ENCODE peak calls at places on chromosomes 6 and 20, in six cellular contexts. E is lower leg skin, F is right atrium auricular region, R is AG10803, G is HCT116, M is PC-3. T is an unnamed sample.
A peak's percentile ranks its signal among the peaks of the same experiment; 100 is the strongest.

GRCh38 chr6:28981391-28981832 is 23.7 kb downstream of the ZNF311 start:
- DNase-seq in E (peak; percentile 63), F (peak; percentile 73), R (peak; percentile 57), G (peak; percentile 48), M (peak; percentile 88), T (no peak)

GRCh38 chr20:10475225-10475624 is 40.1 kb downstream of the SLX4IP start:
- DNase-seq in E (no peak), F (no peak), R (no peak), G (no peak), M (no peak), T (no peak)

GRCh38 chr20:64109831-64110391 is 2.5 kb upstream of the NPBWR2 start:
- DNase-seq in E (no peak), F (peak; percentile 54), R (no peak), G (no peak), M (no peak), T (no peak)

GRCh38 chr6:27250955-27251671 is 3.6 kb downstream of the PRSS16 start:
- DNase-seq in E (peak; percentile 72), F (no peak), R (no peak), G (peak; percentile 77), M (peak; percentile 89), T (no peak)

GRCh38 chr6:168714547-168715260 is 273.7 kb downstream of the SMOC2 start:
- DNase-seq in E (no peak), F (no peak), R (no peak), G (no peak), M (no peak), T (no peak)

GRCh38 chr6:52399511-52400315 is 20.4 kb upstream of the EFHC1 start:
- DNase-seq in E (no peak), F (no peak), R (peak; percentile 68), G (no peak), M (peak; percentile 72), T (no peak)

GRCh38 chr20:61757678-61758555 is 307.8 kb downstream of the TAF4 start:
- DNase-seq in E (no peak), F (no peak), R (peak; percentile 50), G (no peak), M (no peak), T (no peak)

GRCh38 chr6:163655217-163656121 is 241.0 kb downstream of the QKI start:
- DNase-seq in E (no peak), F (no peak), R (no peak), G (no peak), M (no peak), T (no peak)

GRCh38 chr6:11535801-11536230 is 1.7 kb upstream of the TMEM170B start:
- DNase-seq in E (no peak), F (no peak), R (peak; percentile 26), G (no peak), M (peak; percentile 86), T (no peak)

GRCh38 chr6:63689421-63689820 is 53.8 kb downstream of the PHF3 start:
- DNase-seq in E (no peak), F (no peak), R (no peak), G (no peak), M (peak; percentile 2), T (no peak)

GRCh38 chr20:23509580-23509913 is 18.6 kb downstream of the CST8 start:
- DNase-seq in E (no peak), F (no peak), R (no peak), G (no peak), M (no peak), T (no peak)

GRCh38 chr20:36153754-36154695 is 515 bp upstream of the EPB41L1 start:
- DNase-seq in E (peak; percentile 69), F (peak; percentile 77), R (peak; percentile 64), G (no peak), M (peak; percentile 75), T (peak; percentile 85)

GRCh38 chr6:28758046-28758817 is 165.6 kb downstream of the TRIM27 start:
- DNase-seq in E (no peak), F (no peak), R (no peak), G (peak; percentile 86), M (peak; percentile 69), T (no peak)

GRCh38 chr6:219641-220198 is 72.6 kb upstream of the DUSP22 start:
- DNase-seq in E (peak; percentile 41), F (peak; percentile 69), R (peak; percentile 11), G (no peak), M (peak; percentile 70), T (no peak)

GRCh38 chr6:47363736-47364135 is 54.0 kb upstream of the TNFRSF21 start:
- DNase-seq in E (no peak), F (no peak), R (no peak), G (no peak), M (peak; percentile 54), T (no peak)

GRCh38 chr20:58511364-58511763 is 3.8 kb downstream of the APCDD1L start:
- DNase-seq in E (no peak), F (no peak), R (peak; percentile 82), G (no peak), M (no peak), T (no peak)

GRCh38 chr20:13221673-13222318 is 722 bp downstream of the ISM1 start:
- DNase-seq in E (no peak), F (no peak), R (peak; percentile 51), G (peak; percentile 13), M (peak; percentile 67), T (no peak)

GRCh38 chr20:35039146-35039545 is 53.5 kb downstream of the TRPC4AP start:
- DNase-seq in E (no peak), F (no peak), R (no peak), G (no peak), M (peak; percentile 87), T (no peak)

GRCh38 chr20:51368461-51369211 is 173.9 kb downstream of the NFATC2 start:
- DNase-seq in E (no peak), F (no peak), R (peak; percentile 46), G (no peak), M (peak; percentile 39), T (no peak)

GRCh38 chr6:40387871-40388264 is 199.3 kb downstream of the LRFN2 start:
- DNase-seq in E (peak; percentile 2), F (no peak), R (no peak), G (no peak), M (no peak), T (no peak)

GRCh38 chr6:72182337-72183246 is 296.2 kb downstream of the RIMS1 start:
- DNase-seq in E (no peak), F (no peak), R (peak; percentile 12), G (no peak), M (peak; percentile 66), T (no peak)

GRCh38 chr6:121549741-121550140 is 114.3 kb downstream of the GJA1 start:
- DNase-seq in E (no peak), F (no peak), R (peak; percentile 86), G (no peak), M (peak; percentile 87), T (no peak)

GRCh38 chr6:156617376-156617775 is 159.8 kb upstream of the ARID1B start:
- DNase-seq in E (no peak), F (peak; percentile 76), R (peak; percentile 18), G (no peak), M (no peak), T (no peak)

GRCh38 chr6:165637591-165637990 is 25.4 kb downstream of the PDE10A start:
- DNase-seq in E (no peak), F (no peak), R (no peak), G (no peak), M (no peak), T (no peak)
- H3K4me3 ChIP-seq in E (no peak overlapping the region), F (no peak overlapping the region), R (no peak overlapping the region), G (no peak overlapping the region), M (no peak overlapping the region), T (peak overlapping the region; percentile 25)

DNA sequence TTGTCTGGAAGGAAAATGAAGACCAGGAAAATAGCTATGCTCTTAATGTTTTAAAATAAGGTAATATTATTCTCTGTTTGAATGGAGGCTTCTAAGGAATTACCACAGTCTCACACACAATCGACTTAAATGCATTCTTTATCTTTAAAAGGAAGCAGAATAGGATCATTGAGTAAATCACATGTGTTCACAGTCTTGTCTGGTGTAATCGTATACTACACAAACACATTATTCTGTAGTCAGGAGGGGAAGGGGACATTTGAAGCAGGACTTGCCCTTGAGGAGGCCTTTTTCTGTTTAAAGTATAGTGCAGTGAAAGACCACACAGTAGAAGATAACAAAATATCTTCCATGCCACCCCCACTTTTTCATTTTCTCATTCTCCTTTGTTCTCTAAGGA is 20.6 kb upstream of the REV3L start:
- DNase-seq in E (no peak), F (no peak), R (no peak), G (no peak), M (no peak), T (no peak)
- H3K4me3 ChIP-seq in E (no peak overlapping the region), F (no peak overlapping the region), R (no peak overlapping the region), G (no peak overlapping the region), M (no peak overlapping the region), T (no peak overlapping the region)

GRCh38 chr6:149648148-149649145 is at the start of gene KATNA1:
- DNase-seq in E (peak; percentile 74), F (peak; percentile 83), R (peak; percentile 66), G (peak; percentile 83), M (peak; percentile 85), T (peak; percentile 88)

GRCh38 chr6:149651056-149651455 is 2.5 kb upstream of the KATNA1 start:
- DNase-seq in E (no peak), F (no peak), R (no peak), G (no peak), M (no peak), T (no peak)

GRCh38 chr6:149642829-149643580 is 5.5 kb downstream of the KATNA1 start:
- DNase-seq in E (no peak), F (no peak), R (peak; percentile 75), G (no peak), M (no peak), T (no peak)

DNA sequence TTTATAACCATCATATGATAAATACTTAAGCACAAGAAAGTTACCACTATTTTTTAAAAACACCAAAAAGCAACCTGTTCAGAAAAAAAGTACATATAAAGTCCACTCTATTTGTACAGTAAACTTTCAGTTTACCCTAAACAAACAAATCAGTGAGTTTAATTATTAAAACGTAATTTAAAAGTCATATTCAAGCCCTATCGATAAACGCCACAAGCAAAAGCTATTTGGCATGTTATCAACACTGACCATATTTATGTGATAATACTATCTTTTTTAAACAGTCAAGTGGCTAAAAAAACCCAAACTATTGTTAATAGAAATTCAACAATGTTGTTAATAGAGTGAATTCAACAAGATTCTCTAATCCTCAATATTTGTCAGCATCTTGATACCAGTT is 1.9 kb downstream of the KATNA1 start:
- DNase-seq in E (no peak), F (no peak), R (no peak), G (no peak), M (no peak), T (no peak)
- H3K4me3 ChIP-seq in E (no peak overlapping the region), F (peak overlapping the region; percentile 92), R (peak overlapping the region; percentile 76), G (peak overlapping the region; percentile 1), M (peak overlapping the region; percentile 87), T (peak overlapping the region; percentile 80)

DNA sequence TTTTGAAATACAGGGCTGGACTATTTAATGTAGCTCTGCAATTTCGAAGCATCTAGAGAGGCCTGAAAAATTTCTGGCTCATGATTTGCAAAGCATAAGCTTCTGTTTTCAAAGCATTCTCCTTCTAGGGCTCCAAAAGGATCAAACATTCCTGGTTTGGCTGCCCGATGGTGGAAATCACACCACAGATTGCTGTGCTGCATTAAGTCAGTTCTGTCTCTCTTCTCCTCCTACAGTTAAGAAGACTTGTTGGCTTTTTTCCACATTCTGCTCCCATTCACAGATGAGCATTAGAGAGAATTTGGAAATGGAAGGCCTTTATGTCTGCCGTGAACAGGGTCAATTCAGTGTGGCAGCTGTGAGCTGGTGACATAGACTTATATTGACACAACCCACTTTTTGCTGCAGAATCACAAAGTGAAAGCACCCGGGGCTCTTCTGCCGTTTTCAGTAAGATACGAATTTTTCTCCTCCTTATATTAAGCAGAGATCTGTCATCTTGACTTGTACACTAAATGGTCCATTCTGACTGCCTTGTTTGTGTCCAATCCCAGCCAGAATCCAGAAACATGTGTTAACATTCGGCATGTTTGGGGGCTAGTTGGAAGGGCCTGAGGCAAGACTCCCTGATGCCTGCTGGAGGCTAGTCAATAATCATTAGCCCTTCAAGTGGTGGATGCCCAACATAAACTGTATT is 330.8 kb upstream of the DEFB112 start:
- DNase-seq in E (no peak), F (no peak), R (no peak), G (no peak), M (no peak), T (no peak)
- H3K4me3 ChIP-seq in E (no peak overlapping the region), F (no peak overlapping the region), R (no peak overlapping the region), G (no peak overlapping the region), M (peak overlapping the region; percentile 44), T (no peak overlapping the region)